ENCODE peak calls at places on chromosomes 3 and 15, in ten cellular contexts. Z is small intestine; Q is Caco-2; B is esophagus muscularis mucosa; Y is fibroblast of lung; L is NT2/D1; H is body of pancreas; I is Karpas-422; K is CD8-positive, alpha-beta memory T cell; X is SK-N-SH. F is an unnamed sample. For H3K36me3 and H3K4me1, the result is how much of the 10 kb centered on the place peaks cover.

GRCh38 chr15:89926158-89926557 is 13.4 kb upstream of the ARPIN start:
- DNase-seq in Z (no peak), Q (no peak), B (no peak), Y (peak), L (no peak), H (peak), I (no peak), K (no peak), X (no peak), F (no peak)

GRCh38 chr3:82080792-82081191 is 319.3 kb upstream of the GBE1 start:
- DNase-seq in Z (no peak), Q (no peak), B (no peak), Y (peak), L (no peak), H (no peak), I (no peak), K (no peak), X (no peak), F (no peak)

GRCh38 chr3:9373443-9373842 is 10.6 kb downstream of the THUMPD3 start:
- DNase-seq in Z (no peak), Q (no peak), B (no peak), Y (no peak), L (no peak), H (no peak), I (no peak), K (no peak), X (no peak), F (no peak)

GRCh38 chr3:22951910-22952309 is 251.2 kb upstream of the UBE2E2 start:
- DNase-seq in Z (no peak), Q (no peak), B (no peak), Y (no peak), L (no peak), H (peak), I (no peak), K (no peak), X (no peak), F (no peak)

GRCh38 chr15:29821416-29822099 is 710 bp downstream of the TJP1 start:
- DNase-seq in Z (peak), Q (peak), B (no peak), Y (peak), L (peak), H (peak), I (no peak), K (no peak), X (peak), F (peak)

GRCh38 chr3:15148614-15149013 is 49.7 kb upstream of the RBSN start:
- DNase-seq in Z (peak), Q (peak), B (no peak), Y (no peak), L (peak), H (peak), I (peak), K (no peak), X (no peak), F (no peak)

GRCh38 chr3:50606596-50606995 is 5.0 kb downstream of the CISH start:
- DNase-seq in Z (peak), Q (no peak), B (no peak), Y (no peak), L (no peak), H (no peak), I (no peak), K (peak), X (no peak), F (no peak)

GRCh38 chr15:69593981-69594966 is 141.7 kb downstream of the RPLP1 start:
- DNase-seq in Z (peak), Q (peak), B (no peak), Y (peak), L (no peak), H (peak), I (no peak), K (no peak), X (no peak), F (peak)

GRCh38 chr3:147712357-147712756 is 303.2 kb downstream of the ZIC1 start:
- DNase-seq in Z (no peak), Q (no peak), B (no peak), Y (no peak), L (no peak), H (no peak), I (no peak), K (no peak), X (no peak), F (no peak)

GRCh38 chr15:63970723-63971426 is 75.4 kb downstream of the DAPK2 start:
- DNase-seq in Z (peak), Q (no peak), B (no peak), Y (no peak), L (no peak), H (no peak), I (no peak), K (peak), X (no peak), F (no peak)

GRCh38 chr3:121976727-121977126 is 45.3 kb downstream of the ILDR1 start:
- DNase-seq in Z (no peak), Q (no peak), B (no peak), Y (no peak), L (no peak), H (no peak), I (no peak), K (no peak), X (no peak), F (no peak)

GRCh38 chr3:34011171-34012101 is 213.0 kb downstream of the PDCD6IP start:
- DNase-seq in Z (no peak), Q (peak), B (no peak), Y (peak), L (no peak), H (no peak), I (peak), K (no peak), X (no peak), F (no peak)

GRCh38 chr15:90239371-90239770 is 5.4 kb downstream of the GDPGP1 start:
- DNase-seq in Z (no peak), Q (no peak), B (no peak), Y (no peak), L (no peak), H (no peak), I (no peak), K (no peak), X (no peak), F (no peak)

GRCh38 chr15:77526582-77527163 is 106.0 kb downstream of the HMG20A start:
- DNase-seq in Z (no peak), Q (no peak), B (no peak), Y (no peak), L (no peak), H (no peak), I (no peak), K (no peak), X (no peak), F (peak)

GRCh38 chr3:73609655-73610054 is 15.1 kb downstream of the PDZRN3 start:
- DNase-seq in Z (no peak), Q (no peak), B (no peak), Y (no peak), L (no peak), H (no peak), I (no peak), K (no peak), X (no peak), F (no peak)

GRCh38 chr3:106862067-106862466 is 515.2 kb upstream of the CCDC54 start:
- DNase-seq in Z (no peak), Q (no peak), B (no peak), Y (peak), L (no peak), H (no peak), I (no peak), K (no peak), X (no peak), F (no peak)

GRCh38 chr3:127716334-127716733 is 43.6 kb downstream of the ABTB1 start:
- DNase-seq in Z (no peak), Q (no peak), B (no peak), Y (no peak), L (no peak), H (no peak), I (no peak), K (no peak), X (no peak), F (no peak)

GRCh38 chr15:39580630-39581500 is at the start of gene THBS1:
- DNase-seq in Z (peak), Q (peak), B (peak), Y (peak), L (peak), H (peak), I (no peak), K (peak), X (peak), F (peak)

GRCh38 chr3:108940568-108941285 is 13.0 kb downstream of the GUCA1C start:
- DNase-seq in Z (peak), Q (peak), B (no peak), Y (peak), L (no peak), H (no peak), I (no peak), K (no peak), X (no peak), F (no peak)

GRCh38 chr15:88902491-88902835 is 7.1 kb upstream of the HAPLN3 start:
- DNase-seq in Z (no peak), Q (no peak), B (no peak), Y (no peak), L (no peak), H (no peak), I (no peak), K (no peak), X (no peak), F (no peak)
- H3K36me3 ChIP-seq in Z (under half), Q (under half), B (half or more), Y (under half), L (half or more), H (under half), I (under half), K (under half), X (under half), F (half or more)

GRCh38 chr3:179506792-179507191 is 55.5 kb upstream of the GNB4 start:
- DNase-seq in Z (no peak), Q (no peak), B (no peak), Y (no peak), L (no peak), H (no peak), I (no peak), K (no peak), X (no peak), F (no peak)
- H3K4me3 ChIP-seq in Z (no peak), Q (no peak), B (no peak), Y (no peak), L (no peak), H (no peak), I (no peak), K (no peak), X (no peak), F (no peak)

DNA sequence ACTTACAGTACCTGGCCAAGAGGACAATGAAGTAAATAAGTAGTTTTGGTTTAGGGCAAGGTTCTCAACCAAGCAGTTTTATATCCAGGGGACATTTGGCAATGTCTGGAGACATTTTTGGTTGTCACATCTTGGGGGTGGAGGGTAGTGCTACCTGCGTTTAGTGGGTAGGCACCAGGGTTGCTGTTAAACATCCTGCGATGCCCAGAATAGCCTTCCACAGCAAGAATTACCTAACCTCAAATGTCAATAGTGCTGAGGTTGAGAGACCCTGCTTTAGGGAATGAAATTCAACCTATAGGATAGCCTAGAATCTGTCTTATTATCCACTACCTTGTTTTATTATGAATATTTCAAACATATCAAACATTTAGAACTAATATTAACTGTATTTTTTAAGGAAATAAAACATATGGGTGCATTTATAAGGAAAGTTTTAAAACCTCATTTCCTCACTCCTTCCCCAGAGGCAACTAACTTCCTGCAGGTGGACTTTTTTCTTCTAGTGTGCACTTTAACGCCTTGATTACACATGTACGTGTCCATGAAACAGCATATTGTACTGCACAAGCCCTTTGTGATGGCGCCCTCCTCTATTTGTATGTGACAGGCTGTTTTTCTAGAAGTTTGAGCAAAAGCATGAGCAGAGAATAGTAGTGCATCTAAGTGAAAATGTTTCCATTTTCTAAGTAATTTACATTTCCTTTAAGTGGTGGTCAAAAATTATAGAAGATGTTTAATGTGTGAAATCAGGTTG is 57.1 kb downstream of the TRAK1 start:
- DNase-seq in Z (no peak), Q (no peak), B (no peak), Y (no peak), L (no peak), H (no peak), I (peak), K (no peak), X (no peak), F (no peak)
- H3K4me1 ChIP-seq in Z (under half), Q (under half), B (under half), Y (under half), L (under half), H (under half), I (half or more), K (under half), X (under half), F (under half)

GRCh38 chr3:45626096-45626887 is 31.7 kb downstream of the LIMD1 start:
- DNase-seq in Z (peak), Q (no peak), B (no peak), Y (no peak), L (no peak), H (no peak), I (no peak), K (no peak), X (no peak), F (no peak)
- H3K36me3 ChIP-seq in Z (under half), Q (under half), B (under half), Y (under half), L (under half), H (under half), I (under half), K (under half), X (under half), F (under half)

GRCh38 chr3:129602730-129603560 is 3.5 kb downstream of the PLXND1 start:
- DNase-seq in Z (no peak), Q (no peak), B (no peak), Y (peak), L (no peak), H (peak), I (no peak), K (no peak), X (no peak), F (peak)
- H3K4me3 ChIP-seq in Z (no peak), Q (no peak), B (peak), Y (peak), L (peak), H (no peak), I (no peak), K (no peak), X (no peak), F (peak)

DNA sequence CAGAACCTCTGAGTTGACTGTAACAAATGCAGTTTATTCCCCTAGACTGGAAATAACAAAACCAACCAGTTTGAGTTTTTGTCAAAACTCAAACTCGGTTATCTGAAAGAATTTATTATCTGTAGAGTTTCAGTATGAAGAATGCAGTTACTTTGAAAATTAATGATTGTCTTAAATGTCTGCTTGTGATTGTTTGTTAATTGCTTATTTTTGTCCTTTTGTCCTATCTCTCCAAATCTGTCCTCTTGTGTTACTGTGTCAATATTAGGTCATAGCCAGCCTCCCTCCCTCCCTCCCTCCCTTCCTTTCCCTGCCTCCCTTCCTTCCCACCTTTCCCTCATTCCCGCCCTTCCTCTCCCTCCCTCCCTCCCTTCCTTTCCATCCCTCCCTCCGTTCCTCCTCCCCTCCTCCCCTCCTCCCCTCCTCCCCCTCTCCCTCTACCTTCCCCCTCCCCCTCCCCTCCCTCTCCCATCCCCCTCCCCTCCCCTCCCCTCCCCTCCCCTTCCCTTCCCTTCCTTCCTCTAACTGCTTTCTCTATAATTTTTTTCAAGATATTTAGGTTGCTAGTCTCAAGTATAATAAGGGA is 153.5 kb downstream of the FNDC3B start:
- DNase-seq in Z (no peak), Q (no peak), B (no peak), Y (no peak), L (no peak), H (no peak), I (no peak), K (no peak), X (no peak), F (no peak)
- H3K4me1 ChIP-seq in Z (under half), Q (under half), B (under half), Y (under half), L (under half), H (under half), I (under half), K (under half), X (under half), F (under half)

DNA sequence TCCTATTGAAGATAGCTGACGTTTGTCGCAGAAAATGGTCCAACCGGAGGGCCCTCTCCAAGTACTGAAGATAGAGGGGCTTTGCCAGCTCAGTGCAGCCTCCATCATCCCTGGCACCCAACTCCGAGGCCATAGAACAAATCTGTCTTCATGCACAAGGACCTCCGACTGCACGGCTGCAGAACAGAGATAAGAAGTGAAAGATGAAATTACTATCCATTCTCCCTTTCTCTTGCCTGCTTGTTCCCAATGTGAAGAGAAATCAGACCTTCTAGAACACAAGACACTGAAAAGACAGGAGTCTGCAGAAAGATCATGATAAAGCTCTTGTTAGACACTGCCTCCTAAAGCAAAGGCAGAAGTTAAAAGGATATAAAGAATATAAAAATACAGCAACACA is 19.9 kb downstream of the INO80 start:
- DNase-seq in Z (no peak), Q (no peak), B (no peak), Y (no peak), L (no peak), H (no peak), I (no peak), K (no peak), X (no peak), F (no peak)
- H3K36me3 ChIP-seq in Z (under half), Q (under half), B (half or more), Y (under half), L (under half), H (under half), I (under half), K (under half), X (half or more), F (half or more)